ENCODE peak calls at places on chromosome 13, in four cellular contexts. J is WTC11, N is SK-N-SH, K is K562. H is an unnamed sample.

GRCh38 chr13:112820318-112820717 is 130.5 kb downstream of the ATP11A start:
- DNase-seq in N (no peak), J (peak), K (no peak), H (no peak)

GRCh38 chr13:64206430-64207225 is 2791.0 kb upstream of the PCDH20 start:
- DNase-seq in N (no peak), K (no peak), J (no peak), H (no peak)

GRCh38 chr13:40096357-40096911 is 441.0 kb downstream of the COG6 start:
- DNase-seq in J (no peak), K (no peak), N (no peak), H (no peak)

GRCh38 chr13:72144625-72145024 is 277.6 kb upstream of the DACH1 start:
- DNase-seq in K (no peak), N (no peak), J (no peak), H (no peak)

GRCh38 chr13:108734676-108735075 is 105.3 kb downstream of the MYO16 start:
- DNase-seq in J (peak), N (no peak), K (no peak), H (no peak)

GRCh38 chr13:80217614-80218456 is 123.1 kb downstream of the SPRY2 start:
- DNase-seq in N (no peak), K (no peak), J (peak), H (no peak)

GRCh38 chr13:24307211-24308067 is 1.9 kb upstream of the C1QTNF9 start:
- DNase-seq in N (no peak), J (no peak), K (no peak), H (peak)

GRCh38 chr13:32905864-32906180 is 110.4 kb upstream of the KL start:
- DNase-seq in J (no peak), K (no peak), N (no peak), H (no peak)

GRCh38 chr13:94112227-94112626 is 367.3 kb downstream of the DCT start:
- DNase-seq in N (no peak), K (no peak), J (no peak), H (peak)

GRCh38 chr13:41694902-41695301 is 237.6 kb downstream of the RGCC start:
- DNase-seq in N (no peak), J (no peak), K (no peak), H (no peak)

GRCh38 chr13:52845334-52845761 is 3.1 kb downstream of the PCDH8 start:
- DNase-seq in J (peak), N (peak), K (no peak), H (no peak)

GRCh38 chr13:80070024-80070703 is 270.8 kb downstream of the SPRY2 start:
- DNase-seq in N (no peak), J (peak), K (no peak), H (no peak)

GRCh38 chr13:99900960-99901359 is 70.6 kb downstream of the ZIC5 start:
- DNase-seq in N (no peak), K (no peak), J (no peak), H (no peak)

GRCh38 chr13:99136427-99136954 is 64.2 kb upstream of the UBAC2 start:
- DNase-seq in K (no peak), J (no peak), N (no peak), H (no peak)

GRCh38 chr13:39910833-39911232 is 255.4 kb downstream of the COG6 start:
- DNase-seq in N (no peak), K (no peak), J (no peak), H (no peak)

GRCh38 chr13:47126432-47126831 is 229.6 kb upstream of the HTR2A start:
- DNase-seq in J (no peak), N (no peak), K (no peak), H (no peak)

GRCh38 chr13:46553886-46554855 is 1.2 kb downstream of the LRCH1 start:
- DNase-seq in J (peak), K (peak), N (peak), H (peak)

GRCh38 chr13:65417953-65418352 is 1812.2 kb downstream of the PCDH9 start:
- DNase-seq in N (no peak), J (no peak), K (no peak), H (no peak)

GRCh38 chr13:52862358-52863206 is 14.1 kb upstream of the PCDH8 start:
- DNase-seq in K (peak), N (peak), J (peak), H (peak)

GRCh38 chr13:35475960-35476943 is at the start of gene MAB21L1:
- DNase-seq in N (peak), J (no peak), K (no peak), H (no peak)

GRCh38 chr13:113091211-113091771 is 14.3 kb upstream of the F7 start:
- DNase-seq in K (no peak), J (no peak), N (no peak), H (no peak)

DNA sequence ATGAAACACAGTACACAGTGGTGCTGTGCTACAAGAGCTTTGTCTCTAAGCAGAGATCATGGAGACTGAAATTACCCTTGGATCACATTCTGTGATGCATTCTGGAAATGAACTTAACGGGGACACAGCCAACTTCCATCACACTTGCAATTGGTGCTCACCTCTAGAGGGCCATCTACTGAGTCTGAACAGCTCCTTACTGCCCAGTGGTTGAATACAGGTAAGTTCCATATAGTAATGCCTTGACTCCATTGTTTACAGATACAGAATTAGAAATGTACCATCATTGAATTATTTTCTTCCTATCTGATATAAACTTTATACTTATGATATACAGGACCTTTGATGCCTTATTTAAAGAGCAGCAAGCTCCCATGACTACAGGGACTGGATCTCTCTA is 686.4 kb downstream of the PCDH9 start:
- DNase-seq in N (no peak), J (peak), K (no peak), H (no peak)
- TF ChIP-seq MAX in N (no peak), J (no peak), K (no peak), H (no peak)

DNA sequence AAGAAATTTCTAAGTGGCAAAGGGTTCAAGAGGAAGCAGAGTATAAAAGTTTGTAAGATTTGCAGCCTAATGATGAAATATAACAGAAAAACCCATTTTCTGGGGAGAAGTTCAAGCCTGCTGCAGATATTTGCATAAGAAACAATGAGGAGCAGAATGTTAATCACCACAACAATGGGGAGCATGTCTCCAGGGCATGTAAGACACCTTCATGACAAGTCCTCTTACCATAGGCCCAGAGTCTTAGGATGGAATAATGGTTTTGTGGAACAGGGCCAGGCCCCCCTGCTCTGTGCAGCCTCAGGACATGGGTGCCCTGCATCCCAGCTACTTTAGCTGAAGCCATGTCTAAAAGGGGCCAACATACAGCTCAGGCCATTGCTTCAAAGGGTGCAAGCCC is 809.0 kb upstream of the SLITRK5 start:
- DNase-seq in N (no peak), K (no peak), J (no peak), H (no peak)
- TF ChIP-seq FOXJ3 in N (no peak), K (no peak), J (no peak), H (no peak)

GRCh38 chr13:48434203-48434602 is 21.3 kb upstream of the LPAR6 start:
- DNase-seq in N (no peak), K (no peak), J (no peak), H (no peak)

GRCh38 chr13:48437381-48437780 is 24.5 kb upstream of the LPAR6 start:
- DNase-seq in J (no peak), K (no peak), N (no peak), H (no peak)

GRCh38 chr13:48431431-48431830 is 18.5 kb upstream of the LPAR6 start:
- DNase-seq in N (no peak), K (no peak), J (no peak), H (peak)

GRCh38 chr13:48431987-48432615 is 19.2 kb upstream of the LPAR6 start:
- DNase-seq in N (no peak), J (no peak), K (no peak), H (peak)

GRCh38 chr13:48436661-48437242 is 23.8 kb upstream of the LPAR6 start:
- DNase-seq in K (no peak), J (no peak), N (no peak), H (no peak)
- TF ChIP-seq MAX in K (no peak), J (no peak), N (no peak), H (no peak)

GRCh38 chr13:29859971-29860370 is 9.6 kb upstream of the UBL3 start:
- DNase-seq in J (no peak), N (no peak), K (no peak), H (no peak)

GRCh38 chr13:29865934-29866333 is 15.5 kb upstream of the UBL3 start:
- DNase-seq in J (no peak), N (no peak), K (no peak), H (no peak)

GRCh38 chr13:29858667-29859066 is 8.2 kb upstream of the UBL3 start:
- DNase-seq in N (no peak), J (no peak), K (no peak), H (no peak)

GRCh38 chr13:29858231-29858630 is 7.8 kb upstream of the UBL3 start:
- DNase-seq in N (no peak), K (no peak), J (no peak), H (no peak)

GRCh38 chr13:29861694-29862110 is 11.3 kb upstream of the UBL3 start:
- DNase-seq in N (no peak), K (no peak), J (no peak), H (peak)
- TF ChIP-seq FOXJ3 in N (no peak), K (no peak), J (no peak), H (no peak)

GRCh38 chr13:42745655-42746054 is 35.7 kb upstream of the FAM216B start:
- DNase-seq in N (no peak), J (no peak), K (no peak), H (no peak)
- TF ChIP-seq MAX in N (no peak), J (no peak), K (no peak), H (no peak)

DNA sequence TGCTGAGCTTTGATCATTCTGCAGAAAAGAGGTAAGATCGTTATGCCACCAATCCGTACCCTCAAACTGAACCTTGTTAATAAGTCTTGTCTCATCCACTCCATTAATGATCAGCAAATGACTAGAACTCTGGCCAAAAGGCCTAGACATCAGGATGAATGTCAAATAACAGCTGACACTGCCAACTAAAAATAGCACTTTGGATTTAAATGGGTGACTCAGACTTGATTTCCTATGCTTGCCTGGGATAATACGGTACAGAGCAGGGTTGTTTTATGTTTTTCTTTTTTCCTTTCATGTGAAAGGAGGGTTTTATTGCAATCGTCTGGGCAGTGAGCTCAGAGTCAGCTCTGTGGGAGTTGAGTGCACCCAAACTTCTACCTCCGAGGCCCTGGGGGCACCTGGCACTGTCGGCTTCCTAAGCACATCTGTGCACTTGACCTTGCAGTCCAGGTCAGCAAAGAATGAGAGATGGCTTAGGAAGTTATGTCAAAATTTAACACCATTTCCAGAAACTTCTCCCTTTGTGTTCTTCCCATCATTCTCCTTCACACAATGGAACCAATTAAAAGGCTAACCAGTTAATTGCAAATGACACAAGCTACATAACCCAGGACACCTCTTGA is 134.1 kb downstream of the LACC1 start:
- DNase-seq in N (no peak), K (no peak), J (no peak), H (no peak)
- TF ChIP-seq FOXJ3 in N (no peak), K (no peak), J (no peak), H (no peak)

H was measured in HepG2.